ENCODE peak calls at places on chromosomes 16 and 17, in six cellular contexts. O is right cardiac atrium; X is CD4-positive, alpha-beta memory T cell; T is PC-3; A is uterus; Q is mesenchymal stem cell. G is an unnamed sample.

GRCh38 chr16:67165121-67166034 is 833 bp downstream of the HSF4 start:
- DNase-seq in X (no peak), Q (peak; percentile 43), A (no peak), T (no peak), O (peak; percentile 71), G (no peak)

GRCh38 chr16:49811630-49812334 is 44.1 kb downstream of the ZNF423 start:
- DNase-seq in A (no peak), X (no peak), T (no peak), O (peak; percentile 77), Q (peak; percentile 29), G (no peak)

GRCh38 chr16:57578521-57579360 is 36.3 kb downstream of the ADGRG5 start:
- DNase-seq in Q (no peak), X (no peak), T (no peak), O (peak; percentile 21), A (no peak), G (no peak)

GRCh38 chr17:2123467-2124251 is 68.8 kb downstream of the HIC1 start:
- DNase-seq in O (peak; percentile 56), T (no peak), X (no peak), Q (peak; percentile 50), A (no peak), G (no peak)

GRCh38 chr17:66432996-66433556 is 130.7 kb downstream of the PRKCA start:
- DNase-seq in A (no peak), T (no peak), Q (peak; percentile 72), O (no peak), X (no peak), G (no peak)

GRCh38 chr16:23510154-23510914 is at the start of gene GGA2:
- DNase-seq in Q (peak; percentile 84), X (peak; percentile 78), A (peak; percentile 81), O (peak; percentile 95), T (peak; percentile 70), G (peak; percentile 69)

GRCh38 chr16:84686702-84687298 is 13.0 kb upstream of the USP10 start:
- DNase-seq in T (no peak), O (no peak), X (no peak), A (no peak), Q (no peak), G (no peak)

GRCh38 chr16:48745541-48745940 is 135.6 kb upstream of the N4BP1 start:
- DNase-seq in X (no peak), O (no peak), T (no peak), Q (no peak), A (no peak), G (no peak)

GRCh38 chr17:17567631-17568030 is 23.9 kb downstream of the PEMT start:
- DNase-seq in Q (no peak), X (no peak), O (peak; percentile 92), T (no peak), A (no peak), G (no peak)

DNA sequence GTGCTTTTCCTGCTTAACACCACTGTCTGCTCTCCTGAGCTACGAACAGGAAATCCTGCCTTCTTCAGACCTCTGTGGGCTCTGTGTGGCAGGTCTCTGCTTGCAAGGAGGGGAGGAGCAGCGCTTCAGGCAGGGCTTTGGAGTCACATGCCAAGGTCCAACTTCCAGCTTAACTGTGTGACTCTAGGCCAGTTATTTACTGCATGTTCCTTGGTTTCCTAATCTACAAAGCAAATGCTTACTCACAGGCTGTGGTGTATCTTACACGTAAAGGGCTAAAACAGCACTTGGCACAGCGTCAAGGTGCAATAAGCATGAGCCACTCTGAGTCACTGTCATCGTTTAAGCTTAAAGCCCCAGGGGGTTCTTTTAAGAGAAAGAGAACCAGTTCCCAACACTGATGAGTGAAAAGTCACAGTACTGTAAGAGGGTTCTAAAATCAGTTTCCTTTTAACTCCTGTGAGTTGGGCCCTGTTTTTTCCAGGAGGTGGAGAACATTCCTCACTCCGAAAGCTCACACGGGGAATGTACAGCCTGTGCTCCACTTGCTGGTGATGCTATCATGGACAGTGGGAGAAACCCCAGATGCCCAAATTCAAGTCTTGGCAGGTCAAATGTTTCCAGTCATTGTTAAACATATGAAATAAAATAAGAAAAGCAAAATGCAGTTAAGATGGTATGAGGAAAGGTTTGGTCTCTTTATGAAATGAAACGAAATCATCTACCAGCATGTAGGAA is 54.1 kb upstream of the BCAR1 start:
- DNase-seq in Q (peak; percentile 100), T (peak; percentile 98), A (peak; percentile 92), O (peak; percentile 70), X (peak; percentile 51), G (peak; percentile 100)
- H3K27ac ChIP-seq in Q (peak overlapping the region; percentile 96), T (peak overlapping the region; percentile 99), A (peak overlapping the region; percentile 80), O (peak overlapping the region; percentile 98), X (no peak overlapping the region), G (peak overlapping the region; percentile 96)

DNA sequence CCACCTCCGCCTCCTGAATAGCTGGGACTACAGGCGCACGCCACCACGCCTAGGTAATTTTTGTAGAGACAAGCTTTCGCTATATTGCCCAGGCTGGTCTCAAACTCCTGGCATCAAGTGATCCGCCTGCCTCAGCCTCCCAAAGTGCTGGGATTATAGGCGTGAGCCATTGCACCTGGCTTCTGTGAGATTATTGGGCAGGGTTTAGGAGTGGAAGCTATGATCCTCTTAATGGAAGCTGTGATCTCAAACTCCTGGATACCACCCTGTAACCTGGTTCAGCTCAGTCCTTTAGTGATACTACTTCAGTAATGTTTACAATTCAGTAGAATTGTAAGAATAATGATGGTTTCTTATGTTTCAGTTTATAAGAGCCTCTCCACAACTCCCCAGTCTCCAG is 14.1 kb downstream of the NFE2L1 start:
- DNase-seq in A (no peak), X (no peak), Q (no peak), O (no peak), T (no peak), G (no peak)
- H3K4me3 ChIP-seq in A (no peak overlapping the region), X (no peak overlapping the region), Q (no peak overlapping the region), O (no peak overlapping the region), T (no peak overlapping the region), G (no peak overlapping the region)

GRCh38 chr16:25692307-25692706 is 548 bp downstream of the HS3ST4 start:
- DNase-seq in O (no peak), T (no peak), A (no peak), Q (no peak), X (no peak), G (no peak)
- H3K27me3 ChIP-seq in O (peaks cover 18% of the 10 kb centered on the region), T (peaks cover 4% of the 10 kb centered on the region), A (no peaks in the 10 kb centered on the region), Q (peaks cover 30% of the 10 kb centered on the region), X (no peaks in the 10 kb centered on the region), G (peaks cover 30% of the 10 kb centered on the region)

DNA sequence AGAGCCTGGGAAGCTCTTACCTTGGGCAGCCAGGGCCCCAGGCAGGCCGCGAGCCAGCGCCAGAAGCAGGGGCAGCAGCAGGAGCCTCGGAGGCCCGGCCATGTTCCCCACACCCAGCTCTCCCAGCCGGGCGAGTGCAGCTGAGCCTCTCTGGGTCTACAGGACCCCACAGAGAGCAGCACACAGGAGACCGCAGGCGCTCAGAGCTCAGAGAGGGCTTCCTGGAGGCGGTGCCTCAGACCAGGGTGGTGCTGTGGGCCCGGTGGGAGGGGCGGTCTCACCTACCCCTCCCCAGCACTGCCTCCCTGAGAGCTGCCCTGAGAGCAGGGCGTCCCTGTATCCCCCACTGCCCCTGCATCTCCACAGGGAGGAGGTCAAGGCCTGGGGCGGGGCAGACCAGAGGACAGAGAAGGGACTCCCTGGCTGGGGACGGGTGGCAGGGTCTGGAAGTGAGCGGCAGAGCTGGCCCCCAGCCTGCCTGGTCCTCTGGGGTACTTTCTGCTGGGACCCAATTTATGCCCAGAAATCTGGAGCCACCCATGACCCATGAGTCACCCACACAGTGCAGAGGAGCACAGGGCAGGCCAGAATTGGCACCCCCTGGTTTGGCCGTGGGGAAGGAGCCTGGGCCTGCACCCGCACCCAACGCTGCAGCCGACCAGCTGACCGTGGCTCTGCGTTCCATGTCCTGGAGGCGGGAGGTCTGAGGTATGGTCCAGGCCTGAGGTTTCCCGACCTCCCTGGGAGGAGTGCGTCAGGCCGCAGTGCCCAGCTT is at the start of gene CD7:
- DNase-seq in T (no peak), X (peak; percentile 78), Q (no peak), A (no peak), O (peak; percentile 55), G (no peak)
- H3K27ac ChIP-seq in T (no peak within 1 kb of the TSS), X (peak within 1 kb of the TSS; percentile 65), Q (no peak within 1 kb of the TSS), A (no peak within 1 kb of the TSS), O (no peak within 1 kb of the TSS), G (no peak within 1 kb of the TSS)

DNA sequence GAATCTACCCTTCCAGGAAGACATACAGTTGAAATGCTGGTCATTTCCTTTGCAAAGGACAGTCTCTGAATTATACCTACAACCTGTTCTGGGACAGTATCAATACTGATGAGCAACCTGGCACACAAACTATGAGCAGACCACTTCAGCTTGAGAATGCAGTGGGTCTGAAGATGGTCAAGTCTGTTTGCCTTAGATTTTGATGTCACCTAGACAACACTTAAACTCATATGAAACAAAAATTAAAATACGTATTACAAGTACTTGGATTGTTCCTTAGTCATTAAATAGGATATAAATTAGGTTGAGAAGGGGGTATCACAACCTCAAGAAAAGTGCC is 3.5 kb downstream of the SRSF2 start:
- DNase-seq in X (no peak), T (no peak), O (no peak), Q (no peak), A (no peak), G (no peak)
- H3K4me3 ChIP-seq in X (no peak overlapping the region), T (peak overlapping the region; percentile 89), O (no peak overlapping the region), Q (peak overlapping the region; percentile 95), A (no peak overlapping the region), G (peak overlapping the region; percentile 80)